ENCODE peak calls at places on chromosomes 16 and 17, in five cellular contexts. F is esophagus muscularis mucosa, R is left ventricle myocardium inferior, G is stomach, A is Peyer's patch. B is an unnamed sample.
A peak's percentile ranks its signal among the peaks of the same experiment; 100 is the strongest.

GRCh38 chr17:19381361-19381740 is 3.1 kb downstream of the MAPK7 start:
- DNase-seq in F (no peak), R (no peak), G (no peak), A (no peak), B (no peak)

GRCh38 chr16:22813946-22814325 is at the start of gene HS3ST2:
- DNase-seq in F (no peak), R (peak; percentile 35), G (no peak), A (no peak), B (no peak)

GRCh38 chr17:82489851-82490511 is 29.6 kb upstream of the FOXK2 start:
- DNase-seq in F (no peak), R (no peak), G (no peak), A (no peak), B (no peak)

GRCh38 chr17:47304191-47304590 is 19.6 kb upstream of the EFCAB13 start:
- DNase-seq in F (no peak), R (no peak), G (no peak), A (no peak), B (no peak)

GRCh38 chr17:21119247-21119944 is 7.4 kb upstream of the DHRS7B start:
- DNase-seq in F (no peak), R (peak; percentile 53), G (peak; percentile 80), A (peak; percentile 65), B (peak; percentile 81)

GRCh38 chr17:58388302-58389190 is 28.8 kb downstream of the RNF43 start:
- DNase-seq in F (no peak), R (no peak), G (no peak), A (no peak), B (no peak)

GRCh38 chr17:78391843-78392242 is 13.4 kb downstream of the PGS1 start:
- DNase-seq in F (no peak), R (no peak), G (no peak), A (no peak), B (no peak)

GRCh38 chr17:54903375-54903774 is 2.7 kb downstream of the TOM1L1 start:
- DNase-seq in F (no peak), R (peak; percentile 48), G (peak; percentile 86), A (no peak), B (no peak)

GRCh38 chr17:27533874-27534815 is 77.9 kb downstream of the KSR1 start:
- DNase-seq in F (no peak), R (no peak), G (no peak), A (no peak), B (no peak)

GRCh38 chr17:49676276-49676868 is 1.5 kb downstream of the SPOP start:
- DNase-seq in F (no peak), R (no peak), G (no peak), A (peak; percentile 54), B (peak; percentile 96)

GRCh38 chr17:76487451-76488192 is 13.6 kb downstream of the RHBDF2 start:
- DNase-seq in F (no peak), R (no peak), G (no peak), A (no peak), B (no peak)

GRCh38 chr16:74477226-74477625 is 55.9 kb upstream of the CLEC18B start:
- DNase-seq in F (no peak), R (no peak), G (no peak), A (no peak), B (no peak)

GRCh38 chr17:794876-795275 is 12.7 kb downstream of the MRM3 start:
- DNase-seq in F (peak; percentile 94), R (peak; percentile 87), G (peak; percentile 92), A (peak; percentile 39), B (peak; percentile 27)

GRCh38 chr16:48622456-48623303 is 12.7 kb upstream of the N4BP1 start:
- DNase-seq in F (no peak), R (no peak), G (peak; percentile 17), A (no peak), B (no peak)

GRCh38 chr17:81524865-81525159 is 3.4 kb upstream of the FSCN2 start:
- DNase-seq in F (no peak), R (no peak), G (no peak), A (no peak), B (no peak)

GRCh38 chr17:68087851-68088250 is 52.3 kb downstream of the KPNA2 start:
- DNase-seq in F (no peak), R (no peak), G (no peak), A (no peak), B (no peak)

GRCh38 chr17:6496636-6497441 is 52.6 kb downstream of the PIMREG start:
- DNase-seq in F (no peak), R (no peak), G (no peak), A (no peak), B (peak; percentile 59)

GRCh38 chr16:57807968-57808528 is 5.8 kb upstream of the KIFC3 start:
- DNase-seq in F (peak; percentile 94), R (peak; percentile 82), G (peak; percentile 92), A (peak; percentile 60), B (peak; percentile 42)

GRCh38 chr17:29645516-29646051 is 22.9 kb upstream of the CORO6 start:
- DNase-seq in F (peak; percentile 95), R (peak; percentile 80), G (peak; percentile 42), A (no peak), B (no peak)

GRCh38 chr17:21090889-21091618 is 35.7 kb upstream of the DHRS7B start:
- DNase-seq in F (no peak), R (no peak), G (no peak), A (no peak), B (no peak)

GRCh38 chr16:21283521-21284289 is 5.6 kb upstream of the CRYM start:
- DNase-seq in F (peak; percentile 83), R (peak; percentile 49), G (peak; percentile 30), A (peak; percentile 42), B (no peak)

GRCh38 chr16:23020084-23020483 is 129.2 kb downstream of the USP31 start:
- DNase-seq in F (no peak), R (no peak), G (no peak), A (no peak), B (no peak)

GRCh38 chr17:58541249-58541648 is 26.8 kb upstream of the MTMR4 start:
- DNase-seq in F (no peak), R (no peak), G (no peak), A (no peak), B (peak; percentile 56)

GRCh38 chr16:50688867-50689266 is 4.5 kb upstream of the NOD2 start:
- DNase-seq in F (no peak), R (no peak), G (no peak), A (no peak), B (no peak)

DNA sequence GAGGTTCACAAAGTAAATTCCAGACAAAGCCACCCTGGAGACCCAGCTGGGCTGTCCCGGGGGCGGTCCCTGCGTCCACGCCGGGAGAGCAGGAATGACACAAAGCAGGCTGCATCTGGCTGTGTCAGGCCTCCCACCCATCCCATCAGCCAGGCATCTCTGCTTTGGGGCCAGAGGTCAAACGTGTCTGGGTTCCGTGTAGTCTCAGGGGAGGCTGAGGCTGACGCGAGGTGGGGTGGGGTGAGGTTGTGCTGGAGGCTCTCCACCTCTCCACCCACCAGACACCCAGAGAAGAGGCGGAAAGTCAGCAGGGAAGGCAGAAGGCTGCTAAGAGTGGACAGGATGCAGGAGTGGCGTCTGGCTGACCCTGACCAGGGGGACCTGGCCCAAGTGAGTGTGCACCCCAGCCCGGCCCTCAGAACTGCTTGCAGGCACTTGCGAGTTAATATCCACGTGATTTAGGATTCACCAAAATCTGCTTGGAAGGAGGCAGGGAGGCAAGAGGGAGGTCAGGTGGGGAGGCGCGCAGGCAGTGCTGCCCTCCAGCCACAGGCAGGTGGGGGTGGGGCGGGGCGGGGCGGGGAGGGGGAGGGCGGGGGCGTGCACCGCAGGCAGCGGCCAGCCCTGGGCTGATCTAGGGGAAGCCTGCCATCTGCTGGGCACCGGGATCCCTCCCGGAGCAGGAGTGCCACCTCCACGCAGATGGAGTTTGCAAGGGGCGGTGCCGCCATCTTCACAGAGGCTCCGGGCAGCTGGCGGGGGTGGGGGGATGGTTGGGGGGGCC is 44.3 kb downstream of the TBC1D16 start:
- DNase-seq in F (peak; percentile 95), R (peak; percentile 83), G (peak; percentile 90), A (peak; percentile 81), B (peak; percentile 73)
- TF ChIP-seq CTCF in F (no peak), R (peak; percentile 71), G (no peak), A (no peak), B (no peak)

GRCh38 chr16:83633285-83633684 is 174.5 kb upstream of the HSBP1 start:
- DNase-seq in F (peak; percentile 17), R (no peak), G (no peak), A (no peak), B (no peak)
- H3K27ac ChIP-seq in F (no peak overlapping the region), R (no peak overlapping the region), G (no peak overlapping the region), A (no peak overlapping the region), B (no peak overlapping the region)

GRCh38 chr17:17497065-17497844 is 1.1 kb upstream of the RASD1 start:
- DNase-seq in F (no peak), R (no peak), G (no peak), A (no peak), B (no peak)

GRCh38 chr17:17493986-17494466 is 2.2 kb downstream of the RASD1 start:
- DNase-seq in F (no peak), R (no peak), G (no peak), A (no peak), B (no peak)

GRCh38 chr17:17494499-17495447 is 1.4 kb downstream of the RASD1 start:
- DNase-seq in F (no peak), R (peak; percentile 51), G (peak; percentile 63), A (no peak), B (no peak)

GRCh38 chr17:17496189-17497064 is at the start of gene RASD1:
- DNase-seq in F (peak; percentile 96), R (peak; percentile 93), G (peak; percentile 93), A (peak; percentile 75), B (peak; percentile 75)

DNA sequence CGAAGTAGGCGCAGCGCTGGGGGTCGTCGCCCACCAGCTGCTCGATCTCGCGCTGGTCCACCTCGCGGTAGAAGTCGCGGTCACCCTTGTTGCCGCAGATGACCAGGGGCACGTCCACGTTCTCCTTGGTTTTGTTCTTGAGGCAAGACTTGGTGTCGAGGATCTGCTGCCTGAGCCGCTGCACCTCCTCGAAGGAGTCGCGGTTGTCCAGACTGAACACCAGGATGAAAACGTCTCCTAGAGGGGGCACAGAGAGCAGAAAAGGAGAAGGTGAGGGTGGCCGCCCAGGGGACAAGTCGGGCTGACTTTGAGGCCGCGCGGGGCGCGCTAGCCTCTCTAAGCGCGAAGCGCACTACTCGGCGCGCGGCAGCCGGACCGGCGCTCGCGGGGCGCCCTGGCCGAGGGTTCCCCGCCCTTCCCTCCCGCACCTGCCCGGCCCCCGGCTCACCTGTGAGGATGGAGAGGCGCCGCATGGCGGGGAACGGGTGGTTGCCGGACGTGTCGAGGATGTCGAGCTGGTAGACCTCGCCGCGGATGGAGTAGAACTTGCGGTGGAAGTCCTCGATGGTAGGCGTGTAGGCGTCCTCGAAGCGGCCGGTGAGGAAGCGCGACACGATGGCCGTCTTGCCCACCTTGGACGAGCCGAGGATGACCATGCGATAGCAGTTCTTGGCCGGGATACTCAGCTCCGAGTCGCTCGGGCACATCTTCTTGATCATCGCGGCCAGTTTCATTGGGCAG is 577 bp downstream of the RASD1 start:
- DNase-seq in F (no peak), R (no peak), G (no peak), A (peak; percentile 31), B (no peak)
- TF ChIP-seq CTCF in F (no peak), R (no peak), G (no peak), A (no peak), B (no peak)

GRCh38 chr16:89863741-89864391 is 9.5 kb upstream of the TCF25 start:
- DNase-seq in F (no peak), R (peak; percentile 36), G (no peak), A (peak; percentile 58), B (peak; percentile 71)

GRCh38 chr16:89867918-89868317 is 5.5 kb upstream of the TCF25 start:
- DNase-seq in F (no peak), R (no peak), G (no peak), A (no peak), B (no peak)

GRCh38 chr16:89861648-89862047 is 11.7 kb upstream of the TCF25 start:
- DNase-seq in F (no peak), R (no peak), G (no peak), A (no peak), B (no peak)

GRCh38 chr16:89862732-89863131 is 10.7 kb upstream of the TCF25 start:
- DNase-seq in F (no peak), R (no peak), G (no peak), A (no peak), B (no peak)

GRCh38 chr16:89864421-89864820 is 9.0 kb upstream of the TCF25 start:
- DNase-seq in F (no peak), R (no peak), G (no peak), A (no peak), B (no peak)
- H3K27ac ChIP-seq in F (peak overlapping the region; percentile 45), R (peak overlapping the region; percentile 83), G (no peak overlapping the region), A (peak overlapping the region; percentile 63), B (peak overlapping the region; percentile 74)

B was measured in OCI-LY7.